ENCODE peak calls at places on chromosomes 6 and 20, in five cellular contexts. One of them, this sample, is unnamed.

GRCh38 chr6:158168054-158168303 is at the start of gene SERAC1:
- DNase-seq in cardiac muscle cell: no peak
- DNase-seq in AG04450: no peak
- DNase-seq in AG09309: no peak
- DNase-seq in heart left ventricle: no peak
- DNase-seq in this sample: no peak

GRCh38 chr6:53264915-53265615 is 83.7 kb downstream of the ELOVL5 start:
- DNase-seq in AG04450: no peak
- DNase-seq in heart left ventricle: no peak
- DNase-seq in cardiac muscle cell: no peak
- DNase-seq in AG09309: no peak
- DNase-seq in this sample: no peak

GRCh38 chr6:159307246-159307790 is 138.1 kb downstream of the FNDC1 start:
- DNase-seq in AG04450: no peak
- DNase-seq in heart left ventricle: no peak
- DNase-seq in cardiac muscle cell: no peak
- DNase-seq in AG09309: peak; percentile 66
- DNase-seq in this sample: no peak

GRCh38 chr20:23291575-23292240 is 58.9 kb upstream of the NXT1 start:
- DNase-seq in cardiac muscle cell: no peak
- DNase-seq in AG09309: no peak
- DNase-seq in AG04450: no peak
- DNase-seq in heart left ventricle: no peak
- DNase-seq in this sample: no peak

GRCh38 chr20:19633985-19634384 is 124.1 kb upstream of the RIN2 start:
- DNase-seq in heart left ventricle: no peak
- DNase-seq in AG04450: no peak
- DNase-seq in cardiac muscle cell: peak; percentile 4
- DNase-seq in AG09309: peak; percentile 61
- DNase-seq in this sample: no peak

GRCh38 chr6:134182528-134182927 is 130.1 kb upstream of the SLC2A12 start:
- DNase-seq in AG09309: no peak
- DNase-seq in AG04450: no peak
- DNase-seq in heart left ventricle: no peak
- DNase-seq in cardiac muscle cell: no peak
- DNase-seq in this sample: no peak

GRCh38 chr20:37223053-37223452 is 38.6 kb downstream of the GHRH start:
- DNase-seq in AG09309: peak; percentile 79
- DNase-seq in heart left ventricle: no peak
- DNase-seq in cardiac muscle cell: peak; percentile 92
- DNase-seq in AG04450: peak; percentile 62
- DNase-seq in this sample: no peak

GRCh38 chr20:38302721-38303120 is 1.2 kb upstream of the BPI start:
- DNase-seq in cardiac muscle cell: no peak
- DNase-seq in heart left ventricle: no peak
- DNase-seq in AG09309: no peak
- DNase-seq in AG04450: no peak
- DNase-seq in this sample: no peak

GRCh38 chr6:166625356-166625755 is 1.7 kb downstream of the RPS6KA2 start:
- DNase-seq in AG04450: no peak
- DNase-seq in cardiac muscle cell: peak; percentile 87
- DNase-seq in heart left ventricle: no peak
- DNase-seq in AG09309: no peak
- DNase-seq in this sample: no peak

GRCh38 chr6:165841153-165841558 is 178.1 kb upstream of the PDE10A start:
- DNase-seq in heart left ventricle: no peak
- DNase-seq in AG09309: no peak
- DNase-seq in cardiac muscle cell: no peak
- DNase-seq in AG04450: no peak
- DNase-seq in this sample: no peak

GRCh38 chr6:118968416-118968815 is 33.5 kb upstream of the MCM9 start:
- DNase-seq in AG04450: no peak
- DNase-seq in AG09309: no peak
- DNase-seq in cardiac muscle cell: peak; percentile 60
- DNase-seq in heart left ventricle: no peak
- DNase-seq in this sample: no peak

GRCh38 chr20:4684837-4685413 is 36.8 kb upstream of the PRND start:
- DNase-seq in AG09309: no peak
- DNase-seq in heart left ventricle: no peak
- DNase-seq in AG04450: peak; percentile 60
- DNase-seq in cardiac muscle cell: peak; percentile 76
- DNase-seq in this sample: no peak

GRCh38 chr6:119110601-119111548 is 32.4 kb upstream of the FAM184A start:
- DNase-seq in heart left ventricle: no peak
- DNase-seq in cardiac muscle cell: peak; percentile 74
- DNase-seq in AG09309: no peak
- DNase-seq in AG04450: no peak
- DNase-seq in this sample: no peak

GRCh38 chr20:22686097-22686496 is 101.7 kb upstream of the FOXA2 start:
- DNase-seq in cardiac muscle cell: peak; percentile 78
- DNase-seq in AG09309: peak; percentile 8
- DNase-seq in heart left ventricle: peak; percentile 66
- DNase-seq in AG04450: peak; percentile 6
- DNase-seq in this sample: no peak

GRCh38 chr20:20003088-20003954 is 13.8 kb upstream of the NAA20 start:
- DNase-seq in cardiac muscle cell: peak; percentile 83
- DNase-seq in AG09309: no peak
- DNase-seq in AG04450: no peak
- DNase-seq in heart left ventricle: peak; percentile 63
- DNase-seq in this sample: no peak

GRCh38 chr20:6169251-6169650 is 46.4 kb upstream of the FERMT1 start:
- DNase-seq in cardiac muscle cell: peak; percentile 41
- DNase-seq in heart left ventricle: no peak
- DNase-seq in AG09309: no peak
- DNase-seq in AG04450: no peak
- DNase-seq in this sample: no peak

GRCh38 chr6:14865609-14866100 is 380.2 kb upstream of the JARID2 start:
- DNase-seq in heart left ventricle: no peak
- DNase-seq in AG04450: no peak
- DNase-seq in AG09309: no peak
- DNase-seq in cardiac muscle cell: peak; percentile 54
- DNase-seq in this sample: no peak

DNA sequence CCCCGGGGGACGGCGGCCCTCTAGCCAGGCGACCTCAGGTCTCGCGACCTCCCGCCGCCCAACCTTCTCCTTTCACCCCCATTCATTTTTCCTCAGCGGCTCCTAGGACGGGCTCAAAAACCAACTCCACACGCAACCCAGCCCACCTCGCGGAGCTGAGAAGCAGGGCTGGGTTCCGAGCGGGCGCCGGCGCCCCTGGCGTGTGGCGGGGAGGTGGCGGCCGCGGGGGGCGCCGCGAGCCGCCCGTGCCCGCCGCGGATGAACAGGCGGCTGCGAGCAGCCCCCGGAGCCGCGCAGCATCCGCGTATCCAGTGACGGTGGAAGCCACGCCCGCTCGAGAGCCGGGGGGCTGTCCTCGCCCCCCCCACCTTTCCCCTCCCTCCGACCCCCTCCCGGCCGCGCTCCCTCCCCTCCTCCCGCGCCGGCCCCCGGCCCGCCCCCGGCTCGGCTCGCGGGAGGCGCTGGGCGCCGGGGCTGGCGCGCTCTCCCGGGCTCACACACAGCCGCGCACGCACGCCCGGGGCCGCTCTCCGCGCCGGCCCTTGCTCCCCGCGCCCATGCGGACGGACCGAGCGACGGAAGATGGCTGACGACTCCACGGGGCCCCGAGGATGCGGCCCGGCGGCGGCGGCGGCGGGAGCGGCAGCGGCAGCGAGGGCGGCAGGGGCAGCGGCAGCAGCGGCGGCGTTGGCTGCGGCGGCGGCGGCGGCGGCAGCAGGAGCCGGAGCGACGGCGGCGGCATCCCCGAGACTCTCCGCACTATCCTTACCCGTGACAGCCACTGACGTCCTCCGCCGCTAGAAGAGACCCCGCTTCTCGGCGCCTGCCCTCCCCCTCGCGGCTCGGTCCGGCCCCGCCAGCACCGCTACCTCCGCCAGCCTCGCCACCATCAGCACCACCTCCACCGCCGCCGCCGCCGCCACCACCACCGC is at the start of gene SOBP:
- DNase-seq in AG09309: no peak
- DNase-seq in cardiac muscle cell: peak; percentile 70
- DNase-seq in heart left ventricle: peak; percentile 84
- DNase-seq in AG04450: no peak
- DNase-seq in this sample: peak; percentile 64
- TF ChIP-seq CTCF in AG09309: no peak
- TF ChIP-seq CTCF in cardiac muscle cell: no peak
- TF ChIP-seq CTCF in heart left ventricle: peak; percentile 23
- TF ChIP-seq CTCF in AG04450: no peak
- TF ChIP-seq CTCF in this sample: no peak

DNA sequence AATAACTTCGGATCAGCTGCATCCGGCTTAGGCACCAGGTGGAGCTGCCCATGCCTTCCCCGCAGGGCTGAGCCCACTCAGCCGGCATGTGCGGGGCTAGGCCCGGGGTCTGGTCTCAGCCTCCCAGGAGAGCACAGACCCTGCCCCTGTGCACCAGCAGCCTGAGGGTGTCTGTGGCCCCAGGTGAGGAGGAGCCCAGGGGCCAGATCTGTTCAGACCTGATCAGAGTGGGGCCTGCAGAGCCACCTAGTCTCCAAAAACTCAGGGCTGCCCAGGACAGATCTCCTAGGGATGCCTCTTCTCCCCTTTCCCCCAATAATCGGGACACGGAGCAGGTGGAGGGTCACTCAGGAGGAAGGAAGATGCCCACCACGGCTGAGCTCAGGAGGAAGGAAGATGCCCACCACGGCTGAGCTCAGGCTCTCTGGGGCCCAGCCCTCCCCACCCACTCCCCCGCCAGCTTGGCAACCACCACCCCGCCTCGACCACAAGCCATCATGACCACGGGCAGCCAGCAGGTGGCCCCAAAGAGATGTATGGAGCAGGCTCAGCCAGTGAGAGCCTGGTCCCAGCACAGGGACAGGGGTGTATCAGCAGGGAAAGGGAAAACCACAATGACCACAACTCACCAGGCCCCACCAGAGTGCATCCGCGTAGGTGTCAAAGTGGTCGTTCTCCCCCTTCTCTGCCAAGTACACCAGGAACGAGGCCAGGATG is 30.5 kb downstream of the KCNQ2 start:
- DNase-seq in AG04450: no peak
- DNase-seq in heart left ventricle: peak; percentile 76
- DNase-seq in AG09309: no peak
- DNase-seq in cardiac muscle cell: peak; percentile 49
- DNase-seq in this sample: no peak
- TF ChIP-seq CTCF in AG04450: peak; percentile 23
- TF ChIP-seq CTCF in heart left ventricle: peak; percentile 34
- TF ChIP-seq CTCF in AG09309: peak; percentile 60
- TF ChIP-seq CTCF in cardiac muscle cell: peak; percentile 47
- TF ChIP-seq CTCF in this sample: peak; percentile 18

GRCh38 chr6:56669585-56669984 is 26.9 kb upstream of the DST start:
- DNase-seq in AG04450: no peak
- DNase-seq in heart left ventricle: no peak
- DNase-seq in AG09309: no peak
- DNase-seq in cardiac muscle cell: no peak
- DNase-seq in this sample: no peak

GRCh38 chr6:56669041-56669440 is 26.4 kb upstream of the DST start:
- DNase-seq in AG09309: no peak
- DNase-seq in heart left ventricle: no peak
- DNase-seq in cardiac muscle cell: no peak
- DNase-seq in AG04450: no peak
- DNase-seq in this sample: no peak

GRCh38 chr6:56671651-56672461 is 29.2 kb upstream of the DST start:
- DNase-seq in AG04450: no peak
- DNase-seq in heart left ventricle: peak; percentile 39
- DNase-seq in AG09309: no peak
- DNase-seq in cardiac muscle cell: peak; percentile 22
- DNase-seq in this sample: no peak

GRCh38 chr6:56668158-56668557 is 25.5 kb upstream of the DST start:
- DNase-seq in cardiac muscle cell: no peak
- DNase-seq in AG09309: no peak
- DNase-seq in heart left ventricle: no peak
- DNase-seq in AG04450: no peak
- DNase-seq in this sample: no peak

GRCh38 chr6:56671160-56671559 is 28.5 kb upstream of the DST start:
- DNase-seq in cardiac muscle cell: no peak
- DNase-seq in AG04450: no peak
- DNase-seq in AG09309: no peak
- DNase-seq in heart left ventricle: no peak
- DNase-seq in this sample: no peak
- TF ChIP-seq CTCF in cardiac muscle cell: no peak
- TF ChIP-seq CTCF in AG04450: no peak
- TF ChIP-seq CTCF in AG09309: no peak
- TF ChIP-seq CTCF in heart left ventricle: no peak
- TF ChIP-seq CTCF in this sample: no peak

GRCh38 chr6:3561745-3562144 is 104.9 kb upstream of the SLC22A23 start:
- DNase-seq in AG09309: no peak
- DNase-seq in AG04450: no peak
- DNase-seq in heart left ventricle: no peak
- DNase-seq in cardiac muscle cell: peak; percentile 35
- DNase-seq in this sample: no peak
- TF ChIP-seq CTCF in AG09309: peak; percentile 18
- TF ChIP-seq CTCF in AG04450: peak; percentile 15
- TF ChIP-seq CTCF in heart left ventricle: no peak
- TF ChIP-seq CTCF in cardiac muscle cell: peak; percentile 14
- TF ChIP-seq CTCF in this sample: no peak

This sample was measured in mesothelial cell of epicardium.